ENCODE peak calls at places on chromosome 11, in six cellular contexts. One of them, this sample, is unnamed.

GRCh38 chr11:63805844-63806415 is 7.3 kb upstream of the SPINDOC start:
- DNase-seq in GM12878: no peak
- DNase-seq in GM12892: no peak
- DNase-seq in K562: no peak
- DNase-seq in HepG2: no peak
- DNase-seq in H1: no peak
- DNase-seq in this sample: no peak

GRCh38 chr11:93468286-93468685 is 74.9 kb downstream of the SMCO4 start:
- DNase-seq in GM12878: no peak
- DNase-seq in GM12892: no peak
- DNase-seq in K562: no peak
- DNase-seq in HepG2: no peak
- DNase-seq in H1: no peak
- DNase-seq in this sample: no peak

GRCh38 chr11:133530501-133530835 is 1.8 kb downstream of the OPCML start:
- DNase-seq in GM12878: no peak
- DNase-seq in GM12892: no peak
- DNase-seq in K562: no peak
- DNase-seq in HepG2: no peak
- DNase-seq in H1: no peak
- DNase-seq in this sample: no peak

GRCh38 chr11:105862736-105863367 is 159.2 kb downstream of the MSANTD4 start:
- DNase-seq in GM12878: no peak
- DNase-seq in GM12892: no peak
- DNase-seq in K562: peak
- DNase-seq in HepG2: peak
- DNase-seq in H1: no peak
- DNase-seq in this sample: no peak

GRCh38 chr11:8102296-8102915 is 21.4 kb downstream of the TUB start:
- DNase-seq in GM12878: no peak
- DNase-seq in GM12892: no peak
- DNase-seq in K562: no peak
- DNase-seq in HepG2: no peak
- DNase-seq in H1: no peak
- DNase-seq in this sample: no peak

GRCh38 chr11:117022526-117022925 is 75.7 kb downstream of the SIK3 start:
- DNase-seq in GM12878: peak
- DNase-seq in GM12892: no peak
- DNase-seq in K562: no peak
- DNase-seq in HepG2: no peak
- DNase-seq in H1: no peak
- DNase-seq in this sample: no peak

GRCh38 chr11:34745209-34745608 is 124.3 kb downstream of the EHF start:
- DNase-seq in GM12878: no peak
- DNase-seq in GM12892: no peak
- DNase-seq in K562: no peak
- DNase-seq in HepG2: peak
- DNase-seq in H1: no peak
- DNase-seq in this sample: no peak

GRCh38 chr11:3129181-3129590 is 35.9 kb downstream of the OSBPL5 start:
- DNase-seq in GM12878: no peak
- DNase-seq in GM12892: no peak
- DNase-seq in K562: no peak
- DNase-seq in HepG2: no peak
- DNase-seq in H1: no peak
- DNase-seq in this sample: no peak

GRCh38 chr11:94794287-94795168 is 26.4 kb downstream of the AMOTL1 start:
- DNase-seq in GM12878: no peak
- DNase-seq in GM12892: no peak
- DNase-seq in K562: peak
- DNase-seq in HepG2: no peak
- DNase-seq in H1: no peak
- DNase-seq in this sample: no peak

GRCh38 chr11:133811850-133812685 is 33.2 kb downstream of the SPATA19 start:
- DNase-seq in GM12878: no peak
- DNase-seq in GM12892: no peak
- DNase-seq in K562: no peak
- DNase-seq in HepG2: no peak
- DNase-seq in H1: no peak
- DNase-seq in this sample: no peak

GRCh38 chr11:11620251-11620965 is 1.4 kb downstream of the GALNT18 start:
- DNase-seq in GM12878: no peak
- DNase-seq in GM12892: peak
- DNase-seq in K562: no peak
- DNase-seq in HepG2: no peak
- DNase-seq in H1: peak
- DNase-seq in this sample: peak

GRCh38 chr11:108405706-108406105 is 61.6 kb downstream of the C11orf65 start:
- DNase-seq in GM12878: no peak
- DNase-seq in GM12892: no peak
- DNase-seq in K562: no peak
- DNase-seq in HepG2: no peak
- DNase-seq in H1: no peak
- DNase-seq in this sample: no peak

GRCh38 chr11:65856689-65857499 is 1.1 kb downstream of the CFL1 start:
- DNase-seq in GM12878: no peak
- DNase-seq in GM12892: peak
- DNase-seq in K562: peak
- DNase-seq in HepG2: peak
- DNase-seq in H1: peak
- DNase-seq in this sample: no peak

GRCh38 chr11:134277176-134278001 is 1.2 kb downstream of the GLB1L3 start:
- DNase-seq in GM12878: no peak
- DNase-seq in GM12892: no peak
- DNase-seq in K562: no peak
- DNase-seq in HepG2: no peak
- DNase-seq in H1: peak
- DNase-seq in this sample: no peak

GRCh38 chr11:64207247-64208085 is 945 bp downstream of the FERMT3 start:
- DNase-seq in GM12878: peak
- DNase-seq in GM12892: peak
- DNase-seq in K562: peak
- DNase-seq in HepG2: no peak
- DNase-seq in H1: no peak
- DNase-seq in this sample: peak

GRCh38 chr11:82195251-82195650 is 538.4 kb downstream of the FAM181B start:
- DNase-seq in GM12878: no peak
- DNase-seq in GM12892: no peak
- DNase-seq in K562: no peak
- DNase-seq in HepG2: no peak
- DNase-seq in H1: no peak
- DNase-seq in this sample: no peak

GRCh38 chr11:65934014-65934413 is 11.3 kb upstream of the TSGA10IP start:
- DNase-seq in GM12878: no peak
- DNase-seq in GM12892: no peak
- DNase-seq in K562: peak
- DNase-seq in HepG2: no peak
- DNase-seq in H1: no peak
- DNase-seq in this sample: no peak

GRCh38 chr11:58905716-58906547 is 33.4 kb upstream of the GLYATL1 start:
- DNase-seq in GM12878: no peak
- DNase-seq in GM12892: no peak
- DNase-seq in K562: no peak
- DNase-seq in HepG2: no peak
- DNase-seq in H1: peak
- DNase-seq in this sample: no peak

GRCh38 chr11:14956111-14956510 is 16.0 kb downstream of the CALCA start:
- DNase-seq in GM12878: no peak
- DNase-seq in GM12892: no peak
- DNase-seq in K562: no peak
- DNase-seq in HepG2: no peak
- DNase-seq in H1: no peak
- DNase-seq in this sample: no peak

GRCh38 chr11:14953904-14954303 is 18.2 kb downstream of the CALCA start:
- DNase-seq in GM12878: no peak
- DNase-seq in GM12892: no peak
- DNase-seq in K562: peak
- DNase-seq in HepG2: no peak
- DNase-seq in H1: no peak
- DNase-seq in this sample: no peak

DNA sequence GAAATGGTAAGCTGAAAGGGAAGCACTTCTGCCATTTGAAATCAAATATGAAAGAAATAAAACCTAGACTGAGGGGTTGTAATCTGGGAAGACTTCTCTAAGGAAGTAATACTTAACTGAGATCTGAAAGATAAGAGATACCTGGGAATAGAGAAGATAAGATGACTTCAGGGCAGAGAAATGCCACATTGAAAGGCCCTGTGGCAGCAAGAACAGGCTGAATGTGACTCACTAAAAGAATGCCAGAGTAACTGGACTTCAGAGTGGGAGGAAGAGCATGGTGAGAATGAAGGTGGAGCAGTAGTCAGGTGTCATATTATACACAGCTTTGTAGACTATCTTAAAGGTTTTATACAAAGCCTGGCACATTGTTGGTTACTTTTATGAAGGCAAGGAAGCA is 17.6 kb downstream of the CALCA start:
- DNase-seq in GM12878: no peak
- DNase-seq in GM12892: no peak
- DNase-seq in K562: no peak
- DNase-seq in HepG2: no peak
- DNase-seq in H1: no peak
- DNase-seq in this sample: no peak
- TF ChIP-seq TAF1 in GM12878: no peak
- TF ChIP-seq TAF1 in GM12892: no peak
- TF ChIP-seq TAF1 in K562: no peak
- TF ChIP-seq TAF1 in HepG2: no peak
- TF ChIP-seq TAF1 in H1: no peak
- TF ChIP-seq TAF1 in this sample: no peak

GRCh38 chr11:126148317-126148716 is 63.1 kb downstream of the RPUSD4 start:
- DNase-seq in GM12878: no peak
- DNase-seq in GM12892: no peak
- DNase-seq in K562: no peak
- DNase-seq in HepG2: no peak
- DNase-seq in H1: no peak
- DNase-seq in this sample: no peak

GRCh38 chr11:126149759-126150236 is 61.7 kb downstream of the RPUSD4 start:
- DNase-seq in GM12878: no peak
- DNase-seq in GM12892: no peak
- DNase-seq in K562: no peak
- DNase-seq in HepG2: no peak
- DNase-seq in H1: no peak
- DNase-seq in this sample: no peak

GRCh38 chr11:126145954-126146353 is 65.5 kb downstream of the RPUSD4 start:
- DNase-seq in GM12878: no peak
- DNase-seq in GM12892: no peak
- DNase-seq in K562: no peak
- DNase-seq in HepG2: no peak
- DNase-seq in H1: no peak
- DNase-seq in this sample: no peak

GRCh38 chr11:126146454-126147192 is 64.8 kb downstream of the RPUSD4 start:
- DNase-seq in GM12878: no peak
- DNase-seq in GM12892: no peak
- DNase-seq in K562: no peak
- DNase-seq in HepG2: peak
- DNase-seq in H1: no peak
- DNase-seq in this sample: peak

GRCh38 chr11:126147268-126148111 is 64.0 kb downstream of the RPUSD4 start:
- DNase-seq in GM12878: no peak
- DNase-seq in GM12892: no peak
- DNase-seq in K562: no peak
- DNase-seq in HepG2: peak
- DNase-seq in H1: no peak
- DNase-seq in this sample: no peak
- TF ChIP-seq POLR2A in GM12878: no peak
- TF ChIP-seq POLR2A in GM12892: no peak
- TF ChIP-seq POLR2A in K562: no peak
- TF ChIP-seq POLR2A in HepG2: no peak
- TF ChIP-seq POLR2A in H1: no peak
- TF ChIP-seq POLR2A in this sample: no peak

GRCh38 chr11:102683277-102683676 is 22.3 kb downstream of the MMP27 start:
- DNase-seq in GM12878: no peak
- DNase-seq in GM12892: no peak
- DNase-seq in K562: no peak
- DNase-seq in HepG2: no peak
- DNase-seq in H1: no peak
- DNase-seq in this sample: no peak

GRCh38 chr11:102680945-102681344 is 24.6 kb downstream of the MMP27 start:
- DNase-seq in GM12878: no peak
- DNase-seq in GM12892: no peak
- DNase-seq in K562: no peak
- DNase-seq in HepG2: no peak
- DNase-seq in H1: no peak
- DNase-seq in this sample: no peak

GRCh38 chr11:102685769-102686168 is 19.8 kb downstream of the MMP27 start:
- DNase-seq in GM12878: no peak
- DNase-seq in GM12892: no peak
- DNase-seq in K562: no peak
- DNase-seq in HepG2: no peak
- DNase-seq in H1: no peak
- DNase-seq in this sample: no peak

DNA sequence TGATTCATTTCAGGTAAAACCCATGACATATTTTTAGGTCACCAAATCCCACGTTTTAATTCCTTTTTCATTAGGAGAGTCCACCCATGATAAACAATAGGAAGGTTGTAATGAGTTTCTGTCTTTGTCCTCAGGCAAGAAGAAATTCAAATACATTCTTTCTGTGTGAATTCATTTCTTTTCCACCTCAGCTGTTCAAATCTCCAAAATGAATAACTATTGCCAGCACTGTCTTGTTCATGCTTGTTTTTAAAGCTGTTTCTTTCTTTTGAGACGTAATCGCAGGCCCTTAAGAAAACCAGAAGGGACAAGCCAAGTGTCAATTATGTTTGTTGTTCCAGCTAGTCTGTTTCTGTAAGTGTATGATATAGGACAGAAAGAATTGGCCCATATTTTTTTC is 20.3 kb downstream of the MMP27 start:
- DNase-seq in GM12878: no peak
- DNase-seq in GM12892: no peak
- DNase-seq in K562: no peak
- DNase-seq in HepG2: no peak
- DNase-seq in H1: no peak
- DNase-seq in this sample: no peak
- TF ChIP-seq POLR2AphosphoS5 in GM12878: no peak
- TF ChIP-seq POLR2AphosphoS5 in GM12892: no peak
- TF ChIP-seq POLR2AphosphoS5 in K562: no peak
- TF ChIP-seq POLR2AphosphoS5 in HepG2: no peak
- TF ChIP-seq POLR2AphosphoS5 in H1: no peak
- TF ChIP-seq POLR2AphosphoS5 in this sample: no peak

DNA sequence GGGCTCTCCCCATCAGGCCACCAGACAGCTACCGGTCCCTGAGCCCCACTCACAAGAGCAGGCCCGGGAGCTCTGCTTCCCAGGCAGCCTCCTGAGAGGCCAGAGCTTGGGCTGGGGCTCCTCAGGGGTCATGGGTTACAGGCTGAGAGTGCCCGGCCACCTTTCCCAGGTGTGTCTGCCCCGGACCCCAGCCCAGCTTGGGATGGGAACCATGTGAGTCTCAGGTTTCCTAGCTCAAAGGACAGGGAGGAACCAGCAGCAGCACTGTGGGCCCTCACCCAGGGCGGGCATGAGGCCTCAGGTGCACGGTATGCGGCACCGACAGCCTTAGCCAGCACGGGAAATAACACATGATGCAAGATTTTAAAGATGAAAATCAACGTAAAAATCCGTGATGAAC is 90.1 kb downstream of the NECTIN1 start:
- DNase-seq in GM12878: no peak
- DNase-seq in GM12892: no peak
- DNase-seq in K562: no peak
- DNase-seq in HepG2: no peak
- DNase-seq in H1: no peak
- DNase-seq in this sample: no peak
- TF ChIP-seq TAF1 in GM12878: no peak
- TF ChIP-seq TAF1 in GM12892: no peak
- TF ChIP-seq TAF1 in K562: no peak
- TF ChIP-seq TAF1 in HepG2: no peak
- TF ChIP-seq TAF1 in H1: no peak
- TF ChIP-seq TAF1 in this sample: no peak